ENCODE peak calls at places on chromosomes 7 and 10, in eight cellular contexts. Z is lower leg skin; U is body of pancreas; C is HFF-Myc; F is foreskin fibroblast; L is neuronal stem cell; X is CD8-positive, alpha-beta T cell; R is psoas muscle. H is an unnamed sample.

GRCh38 chr10:45421231-45422097 is 47.4 kb downstream of the ALOX5 start:
- DNase-seq in Z (no peak), U (peak), C (no peak), F (no peak), L (no peak), X (peak), R (no peak), H (no peak)

GRCh38 chr7:1725199-1725701 is 55.2 kb downstream of the ELFN1 start:
- DNase-seq in Z (no peak), U (peak), C (peak), F (no peak), L (no peak), X (no peak), R (peak), H (peak)

GRCh38 chr7:48497521-48497920 is 326.3 kb downstream of the ABCA13 start:
- DNase-seq in Z (no peak), U (no peak), C (no peak), F (no peak), L (no peak), X (no peak), R (no peak), H (no peak)

GRCh38 chr10:28845009-28845682 is 167.8 kb downstream of the BAMBI start:
- DNase-seq in Z (no peak), U (no peak), C (no peak), F (no peak), L (no peak), X (no peak), R (no peak), H (no peak)

GRCh38 chr7:91307467-91307866 is 43.2 kb downstream of the FZD1 start:
- DNase-seq in Z (no peak), U (no peak), C (no peak), F (no peak), L (no peak), X (no peak), R (no peak), H (no peak)

GRCh38 chr7:34011711-34012110 is 106.4 kb downstream of the BMPER start:
- DNase-seq in Z (no peak), U (no peak), C (no peak), F (no peak), L (no peak), X (no peak), R (no peak), H (no peak)

GRCh38 chr10:20396168-20396567 is 500.9 kb downstream of the NEBL start:
- DNase-seq in Z (no peak), U (no peak), C (no peak), F (no peak), L (no peak), X (no peak), R (no peak), H (no peak)

GRCh38 chr7:108263364-108263951 is 133.3 kb upstream of the LAMB4 start:
- DNase-seq in Z (no peak), U (peak), C (no peak), F (no peak), L (no peak), X (no peak), R (no peak), H (peak)

GRCh38 chr7:128347573-128348147 is 4.0 kb upstream of the RBM28 start:
- DNase-seq in Z (no peak), U (peak), C (no peak), F (no peak), L (peak), X (peak), R (peak), H (peak)

GRCh38 chr10:53314856-53315255 is 542.3 kb upstream of the MBL2 start:
- DNase-seq in Z (no peak), U (no peak), C (peak), F (peak), L (no peak), X (no peak), R (no peak), H (no peak)

GRCh38 chr7:29510028-29510427 is 53.6 kb upstream of the PRR15 start:
- DNase-seq in Z (no peak), U (no peak), C (no peak), F (no peak), L (no peak), X (no peak), R (no peak), H (no peak)

GRCh38 chr7:141698247-141699015 is 3.5 kb downstream of the DENND11 start:
- DNase-seq in Z (no peak), U (no peak), C (no peak), F (no peak), L (no peak), X (no peak), R (no peak), H (no peak)

GRCh38 chr7:3201937-3202715 is 98.9 kb upstream of the SDK1 start:
- DNase-seq in Z (no peak), U (no peak), C (no peak), F (no peak), L (no peak), X (no peak), R (no peak), H (no peak)

GRCh38 chr7:122027058-122027457 is 117.0 kb downstream of the AASS start:
- DNase-seq in Z (no peak), U (no peak), C (no peak), F (no peak), L (no peak), X (no peak), R (no peak), H (no peak)

GRCh38 chr7:33459340-33459751 is 330.0 kb downstream of the BBS9 start:
- DNase-seq in Z (no peak), U (no peak), C (peak), F (peak), L (peak), X (no peak), R (no peak), H (peak)

GRCh38 chr10:103804866-103805265 is 50.5 kb downstream of the SH3PXD2A start:
- DNase-seq in Z (no peak), U (no peak), C (no peak), F (no peak), L (peak), X (no peak), R (no peak), H (peak)

GRCh38 chr10:121522841-121523240 is 75.4 kb downstream of the FGFR2 start:
- DNase-seq in Z (no peak), U (no peak), C (no peak), F (no peak), L (no peak), X (no peak), R (no peak), H (no peak)

GRCh38 chr7:125409921-125410320 is 480.3 kb upstream of the POT1 start:
- DNase-seq in Z (no peak), U (no peak), C (no peak), F (no peak), L (no peak), X (no peak), R (no peak), H (no peak)

GRCh38 chr7:66033471-66034385 is 41.9 kb upstream of the ASL start:
- DNase-seq in Z (no peak), U (no peak), C (no peak), F (no peak), L (no peak), X (no peak), R (no peak), H (peak)

GRCh38 chr7:128378637-128379036 is 17.1 kb upstream of the PRRT4 start:
- DNase-seq in Z (no peak), U (no peak), C (no peak), F (no peak), L (no peak), X (no peak), R (no peak), H (no peak)

GRCh38 chr7:40716052-40716451 is 581.2 kb downstream of the SUGCT start:
- DNase-seq in Z (no peak), U (no peak), C (no peak), F (peak), L (no peak), X (no peak), R (no peak), H (no peak)

GRCh38 chr7:143003393-143004051 is 23.4 kb downstream of the OR9A2 start:
- DNase-seq in Z (no peak), U (peak), C (no peak), F (peak), L (peak), X (peak), R (no peak), H (peak)

GRCh38 chr7:100602889-100603696 is 930 bp downstream of the PCOLCE start:
- DNase-seq in Z (peak), U (peak), C (peak), F (peak), L (no peak), X (no peak), R (peak), H (peak)

GRCh38 chr7:2034291-2035201 is 198.2 kb downstream of the MAD1L1 start:
- DNase-seq in Z (no peak), U (no peak), C (no peak), F (no peak), L (no peak), X (no peak), R (peak), H (peak)

GRCh38 chr10:93068411-93069244 is 5.1 kb upstream of the CYP26A1 start:
- DNase-seq in Z (no peak), U (no peak), C (no peak), F (no peak), L (no peak), X (no peak), R (no peak), H (no peak)

GRCh38 chr7:35465791-35466336 is 212.0 kb upstream of the TBX20 start:
- DNase-seq in Z (no peak), U (peak), C (no peak), F (no peak), L (no peak), X (no peak), R (no peak), H (peak)

GRCh38 chr10:103820101-103821062 is 35.0 kb downstream of the SH3PXD2A start:
- DNase-seq in Z (no peak), U (peak), C (no peak), F (no peak), L (no peak), X (no peak), R (peak), H (peak)

GRCh38 chr10:112732277-112732891 is 217.7 kb upstream of the TCF7L2 start:
- DNase-seq in Z (no peak), U (no peak), C (no peak), F (no peak), L (peak), X (no peak), R (no peak), H (no peak)

GRCh38 chr10:46291817-46292572 is 5.2 kb downstream of the ANTXRL start:
- DNase-seq in Z (no peak), U (no peak), C (no peak), F (no peak), L (no peak), X (no peak), R (no peak), H (no peak)

GRCh38 chr7:140609646-140610045 is 31.0 kb downstream of the DENND2A start:
- DNase-seq in Z (no peak), U (no peak), C (no peak), F (peak), L (no peak), X (no peak), R (no peak), H (no peak)

GRCh38 chr10:63829020-63829419 is 307.8 kb downstream of the REEP3 start:
- DNase-seq in Z (no peak), U (no peak), C (no peak), F (peak), L (no peak), X (no peak), R (no peak), H (no peak)

GRCh38 chr10:67539312-67539711 is 156.7 kb downstream of the CTNNA3 start:
- DNase-seq in Z (no peak), U (no peak), C (no peak), F (no peak), L (no peak), X (no peak), R (peak), H (no peak)

GRCh38 chr7:76054129-76055120 is 6.5 kb downstream of the MDH2 start:
- DNase-seq in Z (peak), U (peak), C (no peak), F (peak), L (no peak), X (no peak), R (peak), H (no peak)

GRCh38 chr10:89476676-89477075 is 58.7 kb downstream of the SLC16A12 start:
- DNase-seq in Z (no peak), U (peak), C (no peak), F (no peak), L (no peak), X (no peak), R (peak), H (no peak)

GRCh38 chr7:132368246-132368900 is 207.9 kb downstream of the PLXNA4 start:
- DNase-seq in Z (no peak), U (no peak), C (no peak), F (no peak), L (no peak), X (no peak), R (no peak), H (no peak)

GRCh38 chr10:29030855-29031254 is 258.0 kb upstream of the LYZL1 start:
- DNase-seq in Z (no peak), U (no peak), C (no peak), F (no peak), L (no peak), X (no peak), R (no peak), H (no peak)

GRCh38 chr7:125316451-125316850 is 386.8 kb upstream of the POT1 start:
- DNase-seq in Z (no peak), U (peak), C (no peak), F (no peak), L (peak), X (no peak), R (no peak), H (peak)

GRCh38 chr7:116511552-116512523 is 12.3 kb downstream of the CAV2 start:
- DNase-seq in Z (no peak), U (no peak), C (no peak), F (no peak), L (no peak), X (no peak), R (no peak), H (no peak)
- H3K4me3 ChIP-seq in Z (no peak), U (no peak), C (peak), F (peak), L (no peak), X (peak), R (peak), H (peak)

GRCh38 chr7:16916733-16917132 is 35.0 kb upstream of the AGR3 start:
- DNase-seq in Z (no peak), U (no peak), C (no peak), F (no peak), L (no peak), X (no peak), R (no peak), H (no peak)
- H3K4me3 ChIP-seq in Z (no peak), U (no peak), C (no peak), F (no peak), L (peak), X (no peak), R (no peak), H (no peak)

GRCh38 chr7:37180828-37181549 is 267.7 kb downstream of the ELMO1 start:
- DNase-seq in Z (no peak), U (no peak), C (no peak), F (no peak), L (no peak), X (no peak), R (no peak), H (no peak)

GRCh38 chr7:37186753-37187152 is 261.9 kb downstream of the ELMO1 start:
- DNase-seq in Z (no peak), U (no peak), C (no peak), F (no peak), L (no peak), X (no peak), R (no peak), H (no peak)

GRCh38 chr7:37187179-37187578 is 261.5 kb downstream of the ELMO1 start:
- DNase-seq in Z (no peak), U (no peak), C (no peak), F (no peak), L (no peak), X (no peak), R (no peak), H (no peak)

GRCh38 chr7:37181550-37181932 is 267.1 kb downstream of the ELMO1 start:
- DNase-seq in Z (no peak), U (no peak), C (no peak), F (no peak), L (no peak), X (no peak), R (no peak), H (no peak)

GRCh38 chr7:37182011-37182478 is 266.6 kb downstream of the ELMO1 start:
- DNase-seq in Z (peak), U (peak), C (peak), F (peak), L (peak), X (peak), R (peak), H (peak)
- H3K4me3 ChIP-seq in Z (no peak), U (no peak), C (no peak), F (no peak), L (no peak), X (no peak), R (no peak), H (no peak)

GRCh38 chr7:27100601-27101187 is 1.8 kb downstream of the HOXA2 start:
- DNase-seq in Z (no peak), U (no peak), C (no peak), F (no peak), L (no peak), X (no peak), R (no peak), H (no peak)

GRCh38 chr7:27103489-27104226 is 1.2 kb upstream of the HOXA2 start:
- DNase-seq in Z (no peak), U (peak), C (no peak), F (no peak), L (no peak), X (no peak), R (no peak), H (no peak)

GRCh38 chr7:27102578-27103442 is at the start of gene HOXA2:
- DNase-seq in Z (no peak), U (peak), C (no peak), F (no peak), L (no peak), X (no peak), R (no peak), H (no peak)

GRCh38 chr7:27101188-27101905 is 1.1 kb downstream of the HOXA2 start:
- DNase-seq in Z (no peak), U (no peak), C (no peak), F (no peak), L (no peak), X (no peak), R (no peak), H (no peak)

GRCh38 chr7:27101906-27102577 is 441 bp downstream of the HOXA2 start:
- DNase-seq in Z (no peak), U (no peak), C (no peak), F (no peak), L (no peak), X (no peak), R (no peak), H (no peak)
- H3K4me3 ChIP-seq in Z (no peak), U (no peak), C (no peak), F (no peak), L (no peak), X (peak), R (peak), H (no peak)

DNA sequence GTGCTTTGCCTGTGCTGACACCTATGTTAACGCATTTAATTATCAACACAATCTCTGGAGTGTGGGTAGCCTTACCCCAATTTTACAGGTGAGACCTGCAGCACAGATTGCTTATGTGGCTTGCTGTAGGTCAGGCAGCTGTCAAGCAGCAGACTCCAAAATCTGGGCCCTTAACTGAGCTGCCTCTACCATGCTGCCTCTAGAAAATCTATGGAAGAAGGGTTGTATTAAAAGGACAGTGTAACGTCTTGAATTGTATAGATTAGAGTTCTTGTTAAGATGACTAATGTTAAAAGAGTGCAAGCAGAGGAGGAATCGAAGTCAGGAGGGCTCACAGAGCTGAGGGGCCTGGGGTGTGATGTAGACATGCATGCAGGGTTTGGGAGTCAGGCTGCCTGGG is 1.2 kb upstream of the PON3 start:
- DNase-seq in Z (no peak), U (no peak), C (no peak), F (no peak), L (no peak), X (no peak), R (no peak), H (no peak)
- H3K4me3 ChIP-seq in Z (no peak), U (no peak), C (no peak), F (no peak), L (no peak), X (no peak), R (no peak), H (no peak)

GRCh38 chr7:136171233-136171632 is 194.1 kb upstream of the MTPN start:
- DNase-seq in Z (no peak), U (no peak), C (no peak), F (no peak), L (no peak), X (no peak), R (no peak), H (no peak)

GRCh38 chr7:136179154-136179553 is 202.0 kb upstream of the MTPN start:
- DNase-seq in Z (no peak), U (no peak), C (no peak), F (no peak), L (no peak), X (no peak), R (no peak), H (no peak)

GRCh38 chr7:136179829-136180721 is 202.9 kb upstream of the MTPN start:
- DNase-seq in Z (no peak), U (no peak), C (no peak), F (no peak), L (no peak), X (no peak), R (no peak), H (peak)

GRCh38 chr7:136173874-136174273 is 196.7 kb upstream of the MTPN start:
- DNase-seq in Z (no peak), U (no peak), C (no peak), F (no peak), L (no peak), X (no peak), R (no peak), H (no peak)

GRCh38 chr7:136174477-136174876 is 197.3 kb upstream of the MTPN start:
- DNase-seq in Z (no peak), U (no peak), C (no peak), F (no peak), L (no peak), X (no peak), R (no peak), H (no peak)
- H3K4me3 ChIP-seq in Z (no peak), U (no peak), C (no peak), F (no peak), L (no peak), X (no peak), R (no peak), H (no peak)

GRCh38 chr10:78660446-78661106 is 408.2 kb upstream of the ZMIZ1 start:
- DNase-seq in Z (no peak), U (no peak), C (no peak), F (no peak), L (no peak), X (no peak), R (no peak), H (no peak)
- H3K4me3 ChIP-seq in Z (no peak), U (no peak), C (no peak), F (no peak), L (no peak), X (no peak), R (no peak), H (no peak)

DNA sequence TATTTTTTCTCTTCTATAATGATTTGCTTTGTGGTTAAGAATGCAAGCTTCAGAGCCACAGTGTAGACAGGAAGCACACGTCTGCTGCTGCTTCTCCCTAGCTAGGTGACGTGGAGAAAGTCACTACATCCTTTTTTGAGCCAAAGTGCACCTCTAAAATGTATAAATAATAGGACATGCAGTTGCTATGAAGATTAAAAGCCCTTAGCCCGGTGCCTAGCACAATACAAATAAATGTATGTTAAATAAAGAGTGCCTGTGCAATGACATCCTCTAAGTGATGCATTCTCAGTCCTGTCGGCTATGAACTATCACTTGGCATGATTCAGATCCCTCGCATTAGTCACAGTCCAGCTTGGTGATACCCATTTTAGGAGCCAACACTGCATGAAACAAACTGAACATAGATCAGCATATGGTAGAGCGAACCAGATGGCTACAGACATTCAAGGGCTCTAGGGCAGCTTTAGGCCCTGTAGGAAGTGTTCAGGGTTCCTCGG is 4.8 kb upstream of the TRDMT1 start:
- DNase-seq in Z (no peak), U (no peak), C (no peak), F (peak), L (no peak), X (peak), R (no peak), H (no peak)
- H3K4me3 ChIP-seq in Z (no peak), U (no peak), C (no peak), F (no peak), L (no peak), X (no peak), R (no peak), H (no peak)

DNA sequence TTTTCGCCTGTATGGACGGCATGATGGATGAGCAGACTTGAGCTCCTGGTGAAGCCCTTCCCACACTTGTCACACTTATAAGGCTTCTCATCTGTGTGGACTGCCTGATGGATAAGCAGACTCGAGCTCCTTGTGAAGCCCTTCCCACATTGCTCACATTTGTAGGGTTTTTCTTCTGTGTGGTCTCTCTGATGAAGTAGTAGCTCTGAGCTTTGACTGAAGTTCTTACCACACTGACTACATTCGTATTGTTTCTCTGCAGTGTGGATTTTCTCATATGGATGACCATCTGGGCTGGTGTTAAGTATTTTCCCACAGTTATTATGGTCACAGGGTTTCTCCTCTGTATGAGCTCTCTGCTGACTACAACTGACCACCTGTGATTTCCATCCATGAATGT is 17.2 kb downstream of the ZNF239 start:
- DNase-seq in Z (no peak), U (no peak), C (no peak), F (no peak), L (no peak), X (no peak), R (no peak), H (no peak)
- H3K4me3 ChIP-seq in Z (no peak), U (no peak), C (no peak), F (no peak), L (no peak), X (no peak), R (no peak), H (no peak)

H was measured in BE2C.